ENCODE peak calls at places on chromosomes 6 and 20, in nine cellular contexts. R is epithelial cell of esophagus, P is Peyer's patch, V is breast epithelium, N is neural progenitor cell, A is choroid plexus epithelial cell, H is HFFc6, L is IMR-90, F is nephron progenitor cell. I is an unnamed sample.

GRCh38 chr6:15063253-15063853 is 182.5 kb upstream of the JARID2 start:
- DNase-seq in R (peak), P (peak), V (no peak), N (no peak), A (peak), H (no peak), L (peak), F (no peak), I (no peak)

GRCh38 chr6:24988562-24988961 is 52.8 kb upstream of the RIPOR2 start:
- DNase-seq in R (no peak), P (no peak), V (no peak), N (no peak), A (no peak), H (no peak), L (no peak), F (no peak), I (no peak)

GRCh38 chr6:116244284-116244683 is 9.6 kb downstream of the TSPYL4 start:
- DNase-seq in R (peak), P (no peak), V (no peak), N (no peak), A (no peak), H (no peak), L (no peak), F (no peak), I (no peak)

GRCh38 chr6:6788394-6789020 is 200.0 kb downstream of the LY86 start:
- DNase-seq in R (peak), P (peak), V (no peak), N (peak), A (peak), H (no peak), L (no peak), F (no peak), I (no peak)

GRCh38 chr6:134577998-134578397 is 260.1 kb upstream of the SGK1 start:
- DNase-seq in R (peak), P (no peak), V (no peak), N (peak), A (peak), H (peak), L (peak), F (no peak), I (no peak)

GRCh38 chr6:23533954-23534725 is 591.9 kb upstream of the NRSN1 start:
- DNase-seq in R (peak), P (no peak), V (no peak), N (no peak), A (no peak), H (no peak), L (no peak), F (no peak), I (no peak)

GRCh38 chr6:144762450-144762849 is 477.3 kb downstream of the UTRN start:
- DNase-seq in R (no peak), P (no peak), V (no peak), N (no peak), A (no peak), H (no peak), L (no peak), F (no peak), I (no peak)

GRCh38 chr20:42027746-42028268 is 409.6 kb upstream of the CHD6 start:
- DNase-seq in R (no peak), P (no peak), V (no peak), N (no peak), A (no peak), H (no peak), L (no peak), F (no peak), I (no peak)

GRCh38 chr20:62802026-62802712 is 2.5 kb upstream of the OGFR start:
- DNase-seq in R (no peak), P (no peak), V (no peak), N (no peak), A (no peak), H (no peak), L (no peak), F (no peak), I (no peak)

GRCh38 chr6:38099211-38099610 is 279.7 kb downstream of the ZFAND3 start:
- DNase-seq in R (no peak), P (no peak), V (no peak), N (no peak), A (no peak), H (no peak), L (no peak), F (no peak), I (no peak)

GRCh38 chr6:33080127-33081089 is 4.6 kb downstream of the HLA-DPB1 start:
- DNase-seq in R (peak), P (peak), V (no peak), N (peak), A (peak), H (peak), L (peak), F (peak), I (no peak)

GRCh38 chr6:164337024-164337924 is 922.8 kb downstream of the QKI start:
- DNase-seq in R (no peak), P (no peak), V (no peak), N (no peak), A (no peak), H (no peak), L (no peak), F (no peak), I (no peak)

GRCh38 chr6:163001341-163001740 is 273.6 kb downstream of the PACRG start:
- DNase-seq in R (no peak), P (no peak), V (no peak), N (no peak), A (peak), H (peak), L (no peak), F (no peak), I (no peak)

GRCh38 chr6:30870546-30870945 is 13.8 kb upstream of the DDR1 start:
- DNase-seq in R (no peak), P (no peak), V (no peak), N (no peak), A (no peak), H (no peak), L (no peak), F (no peak), I (no peak)

GRCh38 chr20:56629464-56630085 is 469 bp downstream of the TFAP2C start:
- DNase-seq in R (no peak), P (no peak), V (no peak), N (peak), A (peak), H (no peak), L (no peak), F (peak), I (no peak)

GRCh38 chr20:4369798-4370124 is 351.9 kb upstream of the PRND start:
- DNase-seq in R (peak), P (no peak), V (no peak), N (no peak), A (no peak), H (no peak), L (no peak), F (no peak), I (no peak)

GRCh38 chr20:56388882-56389281 is 3.1 kb downstream of the AURKA start:
- DNase-seq in R (no peak), P (no peak), V (no peak), N (no peak), A (no peak), H (no peak), L (no peak), F (no peak), I (no peak)

GRCh38 chr6:152295346-152295745 is 341.8 kb downstream of the SYNE1 start:
- DNase-seq in R (peak), P (no peak), V (no peak), N (no peak), A (peak), H (peak), L (peak), F (no peak), I (no peak)

GRCh38 chr20:41308726-41309413 is 8.7 kb downstream of the ZHX3 start:
- DNase-seq in R (no peak), P (no peak), V (no peak), N (no peak), A (peak), H (no peak), L (peak), F (no peak), I (no peak)

GRCh38 chr6:28489366-28490190 is 26.0 kb downstream of the GPX6 start:
- DNase-seq in R (peak), P (peak), V (no peak), N (peak), A (peak), H (peak), L (peak), F (peak), I (no peak)

GRCh38 chr6:132684267-132684666 is 25.3 kb upstream of the TAAR1 start:
- DNase-seq in R (peak), P (no peak), V (no peak), N (no peak), A (no peak), H (no peak), L (peak), F (no peak), I (no peak)

GRCh38 chr20:45857836-45858250 is 429 bp downstream of the ZSWIM3 start:
- DNase-seq in R (peak), P (no peak), V (no peak), N (peak), A (peak), H (no peak), L (no peak), F (no peak), I (no peak)

GRCh38 chr6:119174085-119174445 is 95.6 kb upstream of the FAM184A start:
- DNase-seq in R (no peak), P (no peak), V (no peak), N (no peak), A (no peak), H (no peak), L (no peak), F (no peak), I (no peak)

GRCh38 chr20:38247166-38247509 is 13.4 kb downstream of the KIAA1755 start:
- DNase-seq in R (no peak), P (no peak), V (no peak), N (no peak), A (no peak), H (no peak), L (no peak), F (no peak), I (no peak)

GRCh38 chr6:132357120-132357519 is 44.2 kb downstream of the MOXD1 start:
- DNase-seq in R (peak), P (no peak), V (no peak), N (no peak), A (peak), H (peak), L (peak), F (no peak), I (no peak)

GRCh38 chr20:18919996-18920395 is 106.4 kb downstream of the SCP2D1 start:
- DNase-seq in R (no peak), P (no peak), V (no peak), N (no peak), A (no peak), H (no peak), L (no peak), F (no peak), I (no peak)

GRCh38 chr20:36461600-36462439 is 79.5 kb upstream of the MYL9 start:
- DNase-seq in R (peak), P (peak), V (peak), N (peak), A (peak), H (no peak), L (peak), F (peak), I (peak)

GRCh38 chr6:113631616-113632015 is 225.5 kb upstream of the MARCKS start:
- DNase-seq in R (peak), P (no peak), V (no peak), N (no peak), A (no peak), H (no peak), L (no peak), F (no peak), I (no peak)

GRCh38 chr6:41584205-41584604 is 38.0 kb downstream of the FOXP4 start:
- DNase-seq in R (no peak), P (no peak), V (no peak), N (no peak), A (no peak), H (no peak), L (no peak), F (no peak), I (no peak)

GRCh38 chr6:47308674-47309325 is 905 bp downstream of the TNFRSF21 start:
- DNase-seq in R (peak), P (peak), V (no peak), N (peak), A (peak), H (no peak), L (peak), F (peak), I (no peak)

GRCh38 chr6:40320947-40321346 is 266.2 kb downstream of the LRFN2 start:
- DNase-seq in R (no peak), P (no peak), V (no peak), N (no peak), A (no peak), H (no peak), L (no peak), F (no peak), I (no peak)

GRCh38 chr6:109441069-109441816 is 719 bp downstream of the SMPD2 start:
- DNase-seq in R (peak), P (peak), V (no peak), N (peak), A (peak), H (no peak), L (peak), F (peak), I (peak)

GRCh38 chr6:79077680-79078056 is 386 bp downstream of the PHIP start:
- DNase-seq in R (peak), P (no peak), V (peak), N (no peak), A (no peak), H (no peak), L (no peak), F (peak), I (no peak)

GRCh38 chr6:24902782-24903181 is 33.0 kb downstream of the RIPOR2 start:
- DNase-seq in R (peak), P (no peak), V (no peak), N (no peak), A (peak), H (peak), L (peak), F (no peak), I (no peak)

GRCh38 chr6:109961666-109962065 is 16.4 kb upstream of the GPR6 start:
- DNase-seq in R (peak), P (no peak), V (no peak), N (no peak), A (peak), H (no peak), L (no peak), F (no peak), I (no peak)

GRCh38 chr6:140909156-140909555 is 1223.6 kb upstream of the GJE1 start:
- DNase-seq in R (peak), P (no peak), V (no peak), N (no peak), A (peak), H (peak), L (peak), F (no peak), I (no peak)

GRCh38 chr20:59569305-59569704 is 35.0 kb upstream of the PHACTR3 start:
- DNase-seq in R (no peak), P (no peak), V (no peak), N (no peak), A (no peak), H (no peak), L (no peak), F (no peak), I (no peak)

GRCh38 chr6:25138024-25138696 is 141.0 kb upstream of the CARMIL1 start:
- DNase-seq in R (peak), P (peak), V (no peak), N (no peak), A (peak), H (peak), L (peak), F (no peak), I (peak)

GRCh38 chr6:117920493-117920845 is 13.4 kb downstream of the SLC35F1 start:
- DNase-seq in R (no peak), P (no peak), V (no peak), N (no peak), A (no peak), H (no peak), L (no peak), F (no peak), I (no peak)

GRCh38 chr6:2839982-2840793 is 1.5 kb downstream of the SERPINB1 start:
- DNase-seq in R (peak), P (no peak), V (no peak), N (no peak), A (no peak), H (peak), L (no peak), F (no peak), I (no peak)

GRCh38 chr6:12844284-12845223 is 128.0 kb downstream of the PHACTR1 start:
- DNase-seq in R (peak), P (no peak), V (no peak), N (peak), A (peak), H (peak), L (peak), F (no peak), I (no peak)
- TF ChIP-seq CTCF in R (peak), P (no peak), V (peak), N (peak), A (peak), H (peak), L (peak), F (peak), I (peak)

DNA sequence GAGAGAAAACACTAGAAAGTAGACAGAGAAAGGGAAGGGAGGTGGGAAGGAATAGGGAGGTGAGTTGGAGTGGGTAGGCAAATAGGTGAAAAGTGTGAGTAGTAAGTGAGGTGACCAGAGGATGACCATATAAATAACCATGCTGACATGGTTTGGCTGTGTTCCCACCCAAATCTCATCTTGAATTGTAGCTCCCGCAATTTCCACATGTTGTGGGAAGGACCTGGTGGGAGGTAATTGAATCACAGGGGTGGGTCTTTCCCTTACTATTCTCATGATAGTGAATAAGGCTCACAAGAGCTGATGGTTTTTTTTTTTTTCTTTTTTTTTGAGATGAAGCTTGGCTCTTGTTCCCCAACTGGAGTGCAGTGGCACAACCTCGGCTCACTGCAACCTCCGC is 21.6 kb upstream of the SMIM13 start:
- DNase-seq in R (no peak), P (no peak), V (no peak), N (no peak), A (no peak), H (no peak), L (no peak), F (no peak), I (no peak)
- TF ChIP-seq CTCF in R (no peak), P (no peak), V (no peak), N (no peak), A (no peak), H (no peak), L (no peak), F (no peak), I (no peak)

DNA sequence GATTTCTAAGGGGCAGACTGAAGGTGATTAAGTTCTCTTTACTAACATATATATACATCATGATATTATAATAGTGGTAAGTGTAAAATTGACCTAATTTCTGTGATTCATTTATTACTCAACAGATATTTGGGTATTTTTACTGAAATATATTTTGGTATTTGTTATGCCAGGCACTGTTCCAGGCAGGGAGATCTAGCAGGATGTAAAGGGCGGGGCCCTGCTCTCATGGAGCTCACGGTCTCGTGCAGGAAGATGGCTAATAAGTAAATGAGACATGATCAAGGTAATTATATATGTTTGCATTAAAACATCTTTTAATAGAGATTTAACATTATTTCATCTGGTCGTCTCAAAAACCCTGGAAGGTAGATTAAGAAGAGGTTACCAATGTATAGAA is 27.7 kb downstream of the FAM50B start:
- DNase-seq in R (no peak), P (no peak), V (no peak), N (no peak), A (no peak), H (no peak), L (peak), F (no peak), I (no peak)
- TF ChIP-seq CTCF in R (no peak), P (no peak), V (no peak), N (no peak), A (no peak), H (no peak), L (no peak), F (no peak), I (no peak)

DNA sequence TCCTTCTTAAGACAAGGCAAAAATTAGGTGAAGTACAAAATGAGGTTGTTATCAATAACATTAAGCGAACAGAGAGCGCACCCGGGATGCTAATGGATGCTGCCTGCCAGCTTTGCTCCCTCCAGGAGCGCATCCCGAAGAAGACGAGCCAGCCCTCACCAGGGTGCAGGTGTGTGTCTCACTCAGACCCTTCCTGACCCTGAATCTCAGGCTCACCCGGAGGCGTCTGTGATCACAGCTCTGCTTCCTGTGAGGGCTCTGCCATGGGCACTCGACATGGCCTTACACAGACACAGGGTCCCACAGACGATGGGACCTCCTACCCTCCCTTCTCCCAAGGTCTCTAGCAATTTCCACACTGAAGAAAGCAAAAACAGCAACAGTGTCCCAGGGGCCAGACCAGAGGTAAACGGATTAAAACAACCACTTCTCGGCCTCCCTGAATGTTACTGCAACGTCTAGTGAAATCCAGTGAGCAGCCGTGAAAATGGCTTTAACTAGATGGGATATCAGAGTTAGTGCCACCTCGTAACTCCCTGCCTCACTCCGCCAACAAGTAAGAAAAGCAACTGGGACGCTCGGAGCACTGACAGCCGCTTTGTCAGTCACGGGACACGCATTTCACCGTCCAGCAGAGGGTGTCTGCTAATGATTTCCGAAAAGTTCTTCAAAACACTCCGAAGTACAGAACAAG is 11.7 kb downstream of the ZBTB46 start:
- DNase-seq in R (peak), P (peak), V (no peak), N (no peak), A (peak), H (peak), L (peak), F (no peak), I (no peak)
- TF ChIP-seq CTCF in R (peak), P (no peak), V (no peak), N (peak), A (peak), H (peak), L (peak), F (peak), I (no peak)

DNA sequence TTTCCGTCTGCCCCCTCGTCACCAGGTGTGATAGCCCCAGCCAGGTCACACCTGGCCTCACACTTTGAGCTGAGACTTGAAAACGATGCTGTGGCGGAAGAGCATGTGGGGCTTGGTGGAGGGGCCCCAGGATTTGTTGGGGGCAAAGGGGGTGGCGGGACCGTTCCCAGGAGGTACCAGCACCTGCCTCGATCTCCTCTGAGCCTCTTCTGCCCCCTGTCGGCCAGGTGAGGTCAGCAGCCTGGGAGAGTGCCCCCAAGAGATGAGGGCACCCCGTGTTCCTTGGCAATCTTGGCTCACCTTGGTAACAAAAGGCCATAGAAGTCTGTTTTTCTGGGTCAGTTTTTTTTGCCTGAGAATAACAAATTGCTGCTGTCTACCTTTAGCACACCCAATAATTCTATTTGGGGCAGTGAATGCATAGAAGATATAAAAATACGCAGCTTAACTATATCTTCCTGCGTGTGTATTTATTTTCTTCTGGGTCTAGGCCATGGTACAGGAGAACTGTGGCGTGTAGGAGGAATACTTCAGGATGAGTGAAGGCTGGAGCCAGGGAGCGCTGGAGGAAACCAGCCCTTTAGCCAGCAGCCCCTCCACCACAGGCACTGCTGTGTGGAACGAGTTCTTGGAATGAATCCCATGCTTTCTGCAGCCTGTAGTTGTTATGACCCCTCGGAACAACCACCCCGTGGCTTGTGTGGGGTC is 25.2 kb downstream of the SPATA2 start:
- DNase-seq in R (peak), P (peak), V (peak), N (no peak), A (no peak), H (no peak), L (no peak), F (no peak), I (no peak)
- TF ChIP-seq CTCF in R (peak), P (no peak), V (peak), N (no peak), A (peak), H (peak), L (no peak), F (no peak), I (no peak)

GRCh38 chr6:87483929-87484328 is 11.2 kb downstream of the SLC35A1 start:
- DNase-seq in R (peak), P (no peak), V (no peak), N (peak), A (peak), H (peak), L (peak), F (peak), I (no peak)
- TF ChIP-seq CTCF in R (no peak), P (no peak), V (no peak), N (peak), A (peak), H (peak), L (no peak), F (peak), I (no peak)